ENCODE peak calls at places on chromosomes 11 and 22, in five cellular contexts. W is psoas muscle, I is tibial artery, J is upper lobe of left lung, T is aorta. V is an unnamed sample. For H3K9me3, the result is how much of the 10 kb centered on the place peaks cover.

GRCh38 chr11:124612045-124612444 is 817 bp downstream of the PANX3 start:
- DNase-seq in W (no peak), I (no peak), J (no peak), T (no peak), V (no peak)

GRCh38 chr22:34055525-34056200 is 135.4 kb upstream of the LARGE1 start:
- DNase-seq in W (no peak), I (no peak), J (no peak), T (no peak), V (no peak)

GRCh38 chr11:106086135-106086534 is 8.7 kb downstream of the AASDHPPT start:
- DNase-seq in W (no peak), I (no peak), J (no peak), T (no peak), V (no peak)

GRCh38 chr11:64876226-64876750 is 2.1 kb downstream of the EHD1 start:
- DNase-seq in W (peak), I (no peak), J (no peak), T (no peak), V (no peak)

GRCh38 chr11:26042113-26042512 is 289.8 kb upstream of the ANO3 start:
- DNase-seq in W (no peak), I (no peak), J (no peak), T (no peak), V (no peak)

GRCh38 chr11:76577199-76577920 is 93.2 kb downstream of the LRRC32 start:
- DNase-seq in W (no peak), I (no peak), J (peak), T (peak), V (no peak)

GRCh38 chr11:45816614-45817013 is 11.7 kb downstream of the SLC35C1 start:
- DNase-seq in W (no peak), I (no peak), J (no peak), T (no peak), V (no peak)

GRCh38 chr11:48063424-48063978 is 83.1 kb downstream of the PTPRJ start:
- DNase-seq in W (peak), I (no peak), J (no peak), T (peak), V (no peak)

GRCh38 chr11:113189909-113190667 is 124.3 kb upstream of the TTC12 start:
- DNase-seq in W (peak), I (peak), J (peak), T (peak), V (no peak)

GRCh38 chr11:85740464-85741400 is 54.7 kb upstream of the CCDC89 start:
- DNase-seq in W (no peak), I (no peak), J (no peak), T (no peak), V (no peak)

GRCh38 chr22:49964493-49965290 is 4.1 kb downstream of the PIM3 start:
- DNase-seq in W (peak), I (peak), J (peak), T (no peak), V (peak)

GRCh38 chr11:77687088-77687487 is 49.5 kb upstream of the CLNS1A start:
- DNase-seq in W (no peak), I (no peak), J (no peak), T (no peak), V (no peak)

GRCh38 chr11:3732671-3733070 is 61.5 kb upstream of the CHRNA10 start:
- DNase-seq in W (no peak), I (no peak), J (no peak), T (no peak), V (no peak)

GRCh38 chr11:640021-640706 is 3.1 kb downstream of the DRD4 start:
- DNase-seq in W (no peak), I (no peak), J (no peak), T (no peak), V (no peak)

GRCh38 chr11:75430692-75431532 is 2.1 kb downstream of the KLHL35 start:
- DNase-seq in W (peak), I (no peak), J (no peak), T (peak), V (no peak)

GRCh38 chr11:75434051-75434450 is 1.0 kb upstream of the KLHL35 start:
- DNase-seq in W (peak), I (no peak), J (no peak), T (no peak), V (no peak)

GRCh38 chr11:75433443-75433842 is 440 bp upstream of the KLHL35 start:
- DNase-seq in W (peak), I (no peak), J (no peak), T (no peak), V (no peak)

GRCh38 chr11:75431533-75432525 is 1.2 kb downstream of the KLHL35 start:
- DNase-seq in W (peak), I (no peak), J (no peak), T (no peak), V (no peak)

GRCh38 chr11:75432911-75433321 is at the start of gene KLHL35:
- DNase-seq in W (peak), I (no peak), J (no peak), T (no peak), V (no peak)
- H3K9me3 ChIP-seq in W (under half), I (under half), J (under half), T (under half), V (under half)

GRCh38 chr11:70933986-70934583 is 318.3 kb downstream of the SHANK2 start:
- DNase-seq in W (no peak), I (no peak), J (no peak), T (no peak), V (no peak)
- H3K9me3 ChIP-seq in W (under half), I (under half), J (under half), T (under half), V (under half)

GRCh38 chr22:47570851-47571250 is 808.4 kb downstream of the TBC1D22A start:
- DNase-seq in W (no peak), I (peak), J (no peak), T (no peak), V (no peak)

GRCh38 chr22:47571616-47572015 is 809.2 kb downstream of the TBC1D22A start:
- DNase-seq in W (no peak), I (peak), J (no peak), T (no peak), V (no peak)

GRCh38 chr22:47574551-47574950 is 812.1 kb downstream of the TBC1D22A start:
- DNase-seq in W (no peak), I (no peak), J (no peak), T (no peak), V (no peak)

GRCh38 chr22:47570300-47570685 is 807.8 kb downstream of the TBC1D22A start:
- DNase-seq in W (no peak), I (peak), J (no peak), T (no peak), V (no peak)

GRCh38 chr22:47572443-47572842 is 810.0 kb downstream of the TBC1D22A start:
- DNase-seq in W (no peak), I (peak), J (no peak), T (no peak), V (no peak)
- H3K9me3 ChIP-seq in W (under half), I (under half), J (under half), T (under half), V (under half)

GRCh38 chr22:47376322-47376700 is 613.9 kb downstream of the TBC1D22A start:
- DNase-seq in W (no peak), I (no peak), J (no peak), T (no peak), V (no peak)
- H3K9me3 ChIP-seq in W (under half), I (under half), J (under half), T (under half), V (under half)

DNA sequence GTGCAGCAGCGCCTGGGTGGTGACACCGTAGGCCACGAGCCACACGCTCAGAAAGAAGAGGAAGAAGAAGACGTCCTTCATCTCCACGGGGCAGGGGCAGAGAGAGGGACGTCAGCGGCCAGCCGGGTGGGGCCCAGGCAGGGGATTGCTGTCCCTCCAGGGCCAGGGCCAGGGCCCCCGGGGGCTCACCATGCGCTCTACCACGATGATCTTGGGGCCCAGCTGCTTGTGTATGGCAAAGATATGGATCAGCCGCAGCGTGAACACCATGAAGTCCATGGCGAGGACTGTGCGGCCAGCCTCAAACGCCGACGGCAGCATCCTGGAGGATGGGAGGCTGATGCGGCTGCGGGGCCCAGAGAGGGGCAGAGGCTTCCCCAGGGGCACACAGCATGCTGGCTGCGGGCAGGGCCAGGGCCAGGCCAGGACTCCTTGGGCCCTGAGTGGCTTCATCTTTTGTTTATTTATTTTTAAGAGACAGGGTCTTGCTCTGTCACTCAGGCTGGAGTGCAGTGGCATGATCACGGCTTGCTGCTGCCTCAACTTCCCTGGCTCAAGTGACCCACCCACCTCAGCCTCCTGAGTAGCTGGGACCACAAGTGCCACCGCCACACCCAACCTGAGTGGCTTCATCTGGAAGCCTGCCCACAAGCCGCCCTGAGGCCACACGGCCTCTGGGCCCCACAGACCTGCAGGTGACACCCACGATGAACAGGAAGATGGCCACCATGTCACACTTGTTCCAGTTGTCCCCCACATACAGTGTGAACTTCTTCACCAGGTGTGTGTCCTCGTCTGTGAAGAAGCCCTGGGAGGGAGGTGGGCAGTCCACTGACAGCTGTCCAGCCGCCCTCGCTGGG is 11.1 kb downstream of the TSSC4 start:
- DNase-seq in W (no peak), I (no peak), J (no peak), T (no peak), V (no peak)
- H3K9me3 ChIP-seq in W (under half), I (under half), J (under half), T (under half), V (under half)

DNA sequence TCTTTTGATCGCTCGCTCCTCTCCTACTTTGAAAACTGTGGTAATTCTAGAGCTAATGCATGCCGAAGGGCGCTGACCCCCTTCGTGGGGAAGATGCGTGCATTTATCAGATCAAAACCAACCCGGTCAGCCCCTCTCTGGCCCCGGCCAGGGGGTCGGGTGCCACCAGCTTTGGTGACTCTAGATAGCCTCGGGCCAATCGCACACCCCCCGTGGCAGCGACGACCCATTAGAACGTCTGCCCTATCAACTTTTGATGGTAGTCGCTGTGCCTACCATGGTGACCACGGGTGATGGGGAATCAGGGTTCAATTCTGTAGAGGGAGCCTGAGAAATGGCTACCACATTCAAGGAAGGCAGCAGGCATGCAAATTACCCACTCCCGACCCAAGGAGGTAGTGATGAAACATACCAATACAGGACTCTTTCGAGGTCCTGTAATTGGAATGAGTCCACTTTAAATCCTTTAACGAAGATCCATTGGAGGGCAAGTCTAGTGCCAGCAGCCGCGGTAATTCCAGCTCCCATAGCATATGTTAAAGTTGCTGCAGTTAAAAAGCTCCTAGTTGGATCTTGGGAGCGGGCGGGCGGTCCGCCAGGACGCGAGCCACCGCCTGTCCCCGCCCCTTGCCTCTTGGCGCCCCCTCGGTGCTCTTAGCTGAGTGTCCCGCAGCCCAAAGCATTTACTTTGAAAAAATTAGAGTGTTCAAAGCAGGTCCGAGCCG is 3898.2 kb upstream of the OR11H1 start:
- DNase-seq in W (no peak), I (no peak), J (no peak), T (no peak), V (no peak)
- H3K9me3 ChIP-seq in W (under half), I (half or more), J (under half), T (under half), V (under half)

GRCh38 chr11:66564984-66565383 is 3.4 kb downstream of the CTSF start:
- DNase-seq in W (no peak), I (no peak), J (no peak), T (no peak), V (no peak)
- H3K9me3 ChIP-seq in W (under half), I (under half), J (under half), T (under half), V (under half)

DNA sequence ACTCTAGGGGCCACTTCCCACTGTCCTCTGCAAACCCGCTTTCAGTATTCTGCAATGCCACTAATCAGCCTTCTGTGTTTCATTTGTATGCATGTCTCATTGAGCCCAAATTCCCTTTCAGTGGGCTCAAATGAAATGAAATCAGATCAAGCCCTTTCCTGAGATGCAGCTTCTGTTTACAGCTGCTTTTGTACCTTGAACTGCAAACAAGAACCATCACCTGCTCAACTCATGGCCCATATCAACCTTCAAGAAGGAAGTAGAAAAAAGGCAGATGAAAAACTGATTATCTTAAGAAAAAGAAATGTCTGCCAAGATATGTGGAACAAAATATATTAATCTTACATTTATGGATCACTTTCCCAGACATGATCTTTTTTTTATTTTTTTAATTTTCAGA is 141.1 kb upstream of the ARHGAP42 start:
- DNase-seq in W (no peak), I (no peak), J (no peak), T (no peak), V (no peak)
- H3K9me3 ChIP-seq in W (under half), I (under half), J (under half), T (under half), V (under half)

DNA sequence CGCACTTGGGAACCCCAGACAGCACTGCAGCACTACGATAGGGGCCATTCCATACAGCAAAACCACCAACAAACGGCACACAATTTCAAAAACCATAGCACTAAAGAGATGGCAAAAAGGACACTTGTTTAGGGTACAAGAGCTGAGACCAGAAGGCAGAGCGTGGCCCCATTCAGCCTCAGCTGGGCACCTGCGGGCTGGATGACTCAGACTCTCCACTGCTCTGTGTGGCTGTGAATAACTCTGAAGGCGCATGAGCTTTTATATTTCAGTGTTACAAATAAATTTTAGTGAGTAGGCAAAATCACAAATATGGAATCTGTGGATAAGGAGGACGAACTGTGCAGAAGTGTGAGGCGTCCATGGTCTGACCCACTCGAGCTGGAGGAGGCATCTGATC is 325.8 kb downstream of the SHANK2 start:
- DNase-seq in W (no peak), I (no peak), J (no peak), T (no peak), V (no peak)
- H3K9me3 ChIP-seq in W (under half), I (under half), J (under half), T (under half), V (under half)

V was measured in T-helper 17 cell.